ENCODE peak calls at places on chromosomes 11 and 22, in ten cellular contexts. D, J, G, N, Q, Y, U, W, T and L are unnamed samples.

GRCh38 chr22:19121631-19122142 is 525 bp downstream of the DGCR2 start:
- DNase-seq in G (peak; percentile 54), N (peak; percentile 5), Y (peak; percentile 29), U (peak; percentile 29), Q (no peak), T (peak; percentile 78), W (peak; percentile 80), J (no peak), D (peak; percentile 70), L (peak; percentile 69)

GRCh38 chr11:83895516-83895915 is 609.3 kb upstream of the CCDC90B start:
- DNase-seq in N (no peak), G (no peak), T (no peak), Q (no peak), W (no peak), J (no peak), Y (peak; percentile 2), U (no peak), D (peak; percentile 19), L (no peak)

GRCh38 chr11:5696210-5696609 is 6.6 kb downstream of the TRIM22 start:
- DNase-seq in J (no peak), W (no peak), T (no peak), G (no peak), U (no peak), N (no peak), Q (no peak), D (no peak), Y (peak; percentile 37), L (no peak)

GRCh38 chr11:68990995-68991780 is 10.4 kb upstream of the MRGPRD start:
- DNase-seq in W (no peak), Y (no peak), G (no peak), D (no peak), T (no peak), U (no peak), J (no peak), Q (no peak), N (no peak), L (no peak)

GRCh38 chr22:35842954-35843353 is 125.3 kb downstream of the APOL5 start:
- DNase-seq in D (peak; percentile 71), N (no peak), J (peak; percentile 48), Q (no peak), G (peak; percentile 33), W (no peak), U (peak; percentile 28), T (peak; percentile 38), Y (peak; percentile 61), L (peak; percentile 45)

GRCh38 chr11:59097113-59097708 is 9.8 kb upstream of the FAM111B start:
- DNase-seq in Y (peak; percentile 81), W (peak; percentile 44), J (peak; percentile 7), G (peak; percentile 31), Q (peak; percentile 44), D (peak; percentile 84), N (peak; percentile 51), T (peak; percentile 61), U (peak; percentile 51), L (peak; percentile 62)

GRCh38 chr11:95327273-95327948 is 96.4 kb upstream of the SESN3 start:
- DNase-seq in J (no peak), W (no peak), N (no peak), Y (no peak), Q (no peak), U (no peak), G (peak; percentile 56), T (no peak), D (no peak), L (no peak)

GRCh38 chr11:89608234-89608966 is 101.7 kb upstream of the TRIM77 start:
- DNase-seq in U (no peak), Y (no peak), W (no peak), D (no peak), J (no peak), N (no peak), T (no peak), Q (no peak), G (no peak), L (no peak)

GRCh38 chr11:121890377-121890776 is 225.6 kb downstream of the BLID start:
- DNase-seq in U (no peak), W (no peak), G (peak; percentile 83), J (no peak), T (no peak), Q (no peak), D (no peak), N (no peak), Y (peak; percentile 58), L (no peak)

GRCh38 chr11:28757725-28758515 is 649.7 kb downstream of the METTL15 start:
- DNase-seq in U (no peak), Y (peak; percentile 88), T (no peak), Q (no peak), D (no peak), G (no peak), J (no peak), W (no peak), N (no peak), L (no peak)

GRCh38 chr22:37692627-37693285 is 4.1 kb upstream of the TRIOBP start:
- DNase-seq in Y (no peak), U (no peak), W (peak; percentile 36), Q (no peak), J (no peak), N (no peak), T (no peak), G (no peak), D (no peak), L (no peak)

GRCh38 chr11:73982595-73982989 is at the start of gene UCP2:
- DNase-seq in G (no peak), J (no peak), D (peak; percentile 84), W (peak; percentile 84), Q (peak; percentile 73), U (peak; percentile 68), T (peak; percentile 83), N (peak; percentile 71), Y (peak; percentile 82), L (peak; percentile 96)

GRCh38 chr11:76048763-76049162 is 157.5 kb downstream of the WNT11 start:
- DNase-seq in J (no peak), W (peak; percentile 26), Q (no peak), Y (no peak), U (no peak), D (peak; percentile 77), T (no peak), G (no peak), N (no peak), L (peak; percentile 66)

GRCh38 chr22:26712158-26712557 is 54.8 kb downstream of the MIAT start:
- DNase-seq in Q (no peak), D (no peak), J (no peak), T (no peak), U (no peak), Y (no peak), G (no peak), W (no peak), N (no peak), L (no peak)

DNA sequence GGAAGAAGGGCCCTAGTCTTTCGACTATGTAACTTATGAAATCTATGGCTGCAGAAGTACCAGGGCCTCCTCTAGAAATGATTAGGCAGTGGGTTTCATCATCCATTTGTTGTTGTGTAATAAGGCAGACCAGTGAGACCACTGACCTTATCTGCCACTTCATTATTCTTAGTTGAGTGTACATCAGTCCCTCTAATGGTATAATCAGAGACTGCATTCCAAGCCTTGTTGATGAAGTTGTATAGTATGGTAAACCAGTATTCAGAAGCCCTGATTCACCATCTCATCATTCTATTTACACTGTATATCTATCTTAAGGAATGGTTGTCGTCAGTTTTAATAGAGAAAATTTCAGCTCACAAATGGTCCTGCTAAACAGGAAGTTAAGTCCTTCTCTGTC is 32.2 kb upstream of the GRIA4 start:
- DNase-seq in J (no peak), Y (peak; percentile 68), W (no peak), U (no peak), D (no peak), T (no peak), G (no peak), N (no peak), Q (no peak), L (peak; percentile 39)
- TF ChIP-seq CTCF in J (no peak), Y (peak; percentile 51), W (no peak), U (peak; percentile 30), D (no peak), T (no peak), G (no peak), N (no peak), Q (no peak), L (no peak)

GRCh38 chr11:102683277-102683676 is 22.3 kb downstream of the MMP27 start:
- DNase-seq in W (no peak), T (no peak), Q (no peak), J (no peak), Y (no peak), N (no peak), D (peak; percentile 34), U (no peak), G (peak; percentile 6), L (no peak)
- TF ChIP-seq CTCF in W (no peak), T (no peak), Q (no peak), J (peak; percentile 8), Y (peak; percentile 5), N (no peak), D (peak; percentile 68), U (no peak), G (peak; percentile 27), L (no peak)

DNA sequence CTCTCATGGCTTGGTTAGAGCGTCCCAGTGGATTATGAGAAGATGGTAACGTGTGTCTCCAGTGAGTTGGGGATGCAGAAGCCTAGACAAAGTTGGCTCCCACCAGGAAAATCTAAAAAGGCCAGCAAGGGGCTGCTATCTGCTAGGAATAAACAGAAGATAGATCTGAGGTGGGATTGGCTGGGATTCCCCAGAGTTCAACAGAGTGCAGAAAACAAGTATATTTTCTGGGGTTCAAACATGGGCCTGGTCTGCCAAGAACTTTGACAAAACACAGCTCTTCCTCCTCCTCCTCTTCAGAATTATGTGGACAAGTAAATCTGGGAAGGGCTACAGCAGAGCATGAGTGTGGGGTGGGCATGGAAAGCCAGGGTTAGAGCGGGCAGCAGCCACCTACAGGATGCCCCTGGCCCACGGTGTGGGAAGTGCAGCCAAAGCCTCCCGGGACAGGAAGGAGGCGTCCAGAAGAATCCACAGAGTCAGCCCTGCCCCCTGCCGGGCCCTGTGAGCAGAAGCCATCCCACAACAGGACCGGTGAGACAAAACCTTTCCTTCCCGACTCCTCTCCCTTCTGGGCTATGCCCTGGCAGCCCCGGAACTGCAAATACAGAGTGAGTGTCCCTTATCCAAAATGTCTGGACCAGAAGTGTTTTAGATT is 67.1 kb downstream of the CD82 start:
- DNase-seq in G (no peak), W (no peak), U (peak; percentile 35), D (peak; percentile 76), Y (peak; percentile 40), J (no peak), Q (no peak), T (peak; percentile 44), N (no peak), L (peak; percentile 40)
- TF ChIP-seq CTCF in G (peak; percentile 46), W (no peak), U (peak; percentile 48), D (peak; percentile 42), Y (peak; percentile 63), J (no peak), Q (no peak), T (peak; percentile 16), N (peak; percentile 31), L (peak; percentile 25)

DNA sequence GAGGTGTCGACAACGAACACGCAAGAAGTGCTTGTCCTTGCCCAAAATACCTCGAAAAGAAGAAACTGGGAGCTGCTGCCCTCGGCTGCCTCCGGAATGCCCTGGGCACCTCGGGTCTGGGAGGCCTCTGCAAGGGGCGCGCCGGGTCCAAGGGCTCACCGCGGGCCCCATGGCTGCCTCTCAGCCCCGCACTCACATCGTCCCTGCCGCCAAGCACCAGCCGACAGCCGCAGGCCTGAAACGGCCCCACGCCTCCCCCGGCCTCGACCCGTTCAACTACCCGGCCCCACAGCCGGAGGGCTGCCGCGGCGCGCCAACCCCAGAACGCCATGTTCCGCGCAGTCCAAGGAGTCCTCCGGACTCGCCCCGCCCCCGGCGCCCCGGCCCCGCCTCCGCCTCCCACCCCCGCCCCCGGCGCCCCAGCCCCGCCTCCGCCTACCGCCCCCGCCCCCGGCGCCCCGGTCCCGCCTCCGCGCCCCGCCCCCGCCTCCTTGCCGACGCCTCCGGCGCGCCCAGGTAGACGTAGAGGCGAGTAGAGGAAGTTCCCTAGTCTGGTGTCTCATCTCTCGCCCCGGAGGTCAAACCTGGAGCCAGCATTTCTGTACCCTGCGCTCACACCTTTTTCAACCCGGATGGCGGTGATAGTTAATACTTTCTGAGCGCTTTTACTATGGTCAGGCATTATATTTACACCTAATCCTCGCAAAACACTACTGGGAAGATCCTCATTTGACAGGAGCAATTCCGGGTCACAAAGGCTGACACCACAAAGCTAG is at the start of gene SIRT3:
- DNase-seq in J (peak; percentile 48), Y (peak; percentile 82), W (peak; percentile 91), U (peak; percentile 64), Q (peak; percentile 73), D (peak; percentile 94), T (peak; percentile 86), G (peak; percentile 81), N (peak; percentile 75), L (peak; percentile 86)
- TF ChIP-seq CTCF in J (no peak), Y (no peak), W (no peak), U (no peak), Q (no peak), D (no peak), T (no peak), G (no peak), N (no peak), L (no peak)